ENCODE peak calls at places on chromosomes 11 and 22, in four cellular contexts. I is GM20000, L is Calu3, V is cardiac fibroblast. T is an unnamed sample.

GRCh38 chr22:48093981-48094380 is 1331.5 kb downstream of the TBC1D22A start:
- DNase-seq in I (no peak), L (no peak), V (no peak), T (no peak)

GRCh38 chr11:47143322-47143721 is 33.4 kb downstream of the ARFGAP2 start:
- DNase-seq in I (no peak), L (no peak), V (peak; percentile 69), T (no peak)

GRCh38 chr11:8206251-8207079 is 37.6 kb upstream of the RIC3 start:
- DNase-seq in I (no peak), L (no peak), V (peak; percentile 42), T (no peak)

GRCh38 chr22:24845036-24845918 is 39.3 kb downstream of the SGSM1 start:
- DNase-seq in I (no peak), L (peak; percentile 12), V (no peak), T (no peak)

GRCh38 chr11:40130427-40130826 is 1329.0 kb downstream of the LRRC4C start:
- DNase-seq in I (no peak), L (no peak), V (no peak), T (no peak)

GRCh38 chr22:19761500-19762314 is 1.1 kb downstream of the TBX1 start:
- DNase-seq in I (peak; percentile 46), L (no peak), V (no peak), T (no peak)

GRCh38 chr11:43756575-43756974 is 76.0 kb downstream of the HSD17B12 start:
- DNase-seq in I (no peak), L (no peak), V (peak; percentile 47), T (no peak)

GRCh38 chr22:19691721-19692341 is 22.5 kb upstream of the SEPTIN5 start:
- DNase-seq in I (no peak), L (peak; percentile 55), V (peak; percentile 37), T (no peak)

GRCh38 chr11:131533164-131533563 is 162.7 kb downstream of the NTM start:
- DNase-seq in I (no peak), L (no peak), V (no peak), T (no peak)

GRCh38 chr11:91219501-91219900 is 996.7 kb upstream of the CHORDC1 start:
- DNase-seq in I (no peak), L (no peak), V (peak; percentile 47), T (no peak)

GRCh38 chr11:36469063-36469462 is 41.0 kb downstream of the TRAF6 start:
- DNase-seq in I (no peak), L (no peak), V (no peak), T (no peak)
- TF ChIP-seq CTCF in I (no peak), L (no peak), V (peak; percentile 68), T (no peak)

DNA sequence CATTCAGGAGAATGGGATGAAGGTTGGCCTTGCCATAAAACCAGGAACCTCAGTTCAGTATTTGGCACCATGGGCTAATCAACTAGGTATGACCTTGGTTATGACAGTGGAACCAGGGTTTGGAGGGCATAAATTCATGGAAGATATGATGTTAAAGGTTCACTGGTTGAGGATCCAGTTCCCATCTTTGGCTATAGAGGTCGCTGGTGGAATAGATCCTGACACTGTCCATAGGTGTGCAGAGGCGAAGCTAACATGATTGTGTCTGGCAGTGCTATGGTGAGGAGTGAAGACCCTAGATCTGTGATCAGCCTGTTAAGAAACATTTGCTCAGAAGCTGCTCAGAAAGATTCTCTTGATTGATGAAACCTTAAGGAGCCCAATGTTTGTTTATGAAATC is 5.7 kb downstream of the NF2 start:
- DNase-seq in I (no peak), L (no peak), V (no peak), T (no peak)
- TF ChIP-seq CTCF in I (no peak), L (no peak), V (peak; percentile 41), T (no peak)

GRCh38 chr22:43151251-43152000 is at the start of gene TSPO:
- DNase-seq in I (peak; percentile 88), L (peak; percentile 67), V (peak; percentile 61), T (peak; percentile 84)
- TF ChIP-seq CTCF in I (no peak), L (no peak), V (no peak), T (no peak)

GRCh38 chr11:57386178-57386945 is 4.1 kb downstream of the PRG2 start:
- DNase-seq in I (no peak), L (no peak), V (no peak), T (no peak)
- TF ChIP-seq CTCF in I (no peak), L (no peak), V (no peak), T (no peak)

DNA sequence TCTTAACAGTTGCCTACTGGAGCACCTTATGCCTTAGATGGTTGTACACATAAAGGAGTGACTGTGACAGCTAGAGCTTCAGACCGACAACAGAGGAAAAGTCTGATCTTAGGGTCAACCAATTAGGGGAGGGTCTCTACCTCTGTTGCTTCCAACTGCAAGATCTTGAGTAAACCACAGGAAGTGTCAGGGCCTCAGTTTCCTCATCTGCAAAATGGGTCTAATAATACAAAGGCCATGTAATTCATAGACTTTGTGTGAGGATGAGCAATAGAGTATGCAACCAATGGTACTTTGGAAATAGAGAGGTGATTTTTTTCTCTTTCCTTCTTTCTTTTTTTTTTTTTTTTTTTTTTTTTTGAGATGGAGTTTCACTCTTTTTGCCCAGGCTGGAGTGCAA is 16.4 kb upstream of the ANO1 start:
- DNase-seq in I (no peak), L (no peak), V (no peak), T (no peak)
- TF ChIP-seq CTCF in I (no peak), L (no peak), V (no peak), T (no peak)

GRCh38 chr11:134664447-134664846 is 252.4 kb upstream of the B3GAT1 start:
- DNase-seq in I (no peak), L (no peak), V (no peak), T (no peak)

GRCh38 chr11:134666273-134667174 is 254.5 kb upstream of the B3GAT1 start:
- DNase-seq in I (no peak), L (no peak), V (no peak), T (no peak)

GRCh38 chr11:134667175-134667500 is 255.1 kb upstream of the B3GAT1 start:
- DNase-seq in I (no peak), L (no peak), V (no peak), T (no peak)

GRCh38 chr11:134664863-134665535 is 253.0 kb upstream of the B3GAT1 start:
- DNase-seq in I (no peak), L (no peak), V (no peak), T (no peak)

DNA sequence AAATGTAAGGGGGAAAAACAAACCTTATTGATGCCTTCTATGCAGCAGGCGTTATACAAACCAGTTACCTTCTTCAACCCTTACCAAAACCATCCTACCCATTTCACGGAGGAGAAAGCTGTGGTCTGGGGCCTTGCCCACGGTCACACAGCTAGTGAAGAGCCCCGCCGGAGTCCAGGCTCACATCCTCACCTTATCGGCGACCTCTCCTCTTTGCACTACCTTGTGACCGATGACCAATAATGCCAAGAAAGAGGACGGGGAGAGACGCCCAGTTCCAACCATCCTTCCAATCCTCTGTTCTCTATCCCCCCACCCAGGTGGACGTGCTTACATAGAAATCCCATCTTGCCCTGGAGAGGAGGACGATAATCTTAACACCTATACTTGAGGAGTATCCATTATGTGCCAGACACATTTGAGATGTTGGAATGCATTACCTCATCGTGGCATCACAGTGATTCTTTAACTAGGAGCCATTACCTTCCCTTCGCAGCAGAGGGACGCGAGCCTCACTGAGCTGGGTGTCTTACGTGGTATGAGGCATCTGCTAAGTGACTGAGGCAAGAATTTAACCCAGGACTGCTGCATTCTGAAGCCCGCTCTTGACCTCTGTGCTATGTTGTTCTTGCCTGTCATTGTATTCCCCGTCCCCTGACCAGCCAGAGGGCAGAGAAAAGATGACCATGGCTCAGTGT is 253.7 kb upstream of the B3GAT1 start:
- DNase-seq in I (no peak), L (no peak), V (no peak), T (no peak)
- TF ChIP-seq CTCF in I (no peak), L (no peak), V (no peak), T (no peak)

DNA sequence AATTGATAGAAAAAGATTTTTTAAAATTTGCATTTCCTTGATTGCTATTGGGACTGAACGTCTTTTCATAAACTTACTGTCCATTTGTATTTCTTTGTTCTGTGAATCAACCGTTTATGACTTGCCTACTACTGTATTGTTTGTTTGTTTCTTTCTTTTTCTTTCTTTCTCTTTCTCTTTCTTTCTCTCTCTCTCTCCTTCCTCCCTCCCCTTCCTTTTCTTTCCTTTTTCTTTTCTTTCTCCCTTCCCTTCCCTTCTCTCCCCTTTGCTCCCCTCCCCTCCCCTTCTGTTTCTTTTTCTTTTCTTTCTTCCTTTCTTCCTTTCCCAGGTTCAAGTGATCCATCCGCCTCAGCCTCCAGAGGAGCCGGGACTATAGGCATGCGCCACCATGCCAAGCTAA is 46.9 kb downstream of the NF2 start:
- DNase-seq in I (no peak), L (no peak), V (no peak), T (no peak)
- TF ChIP-seq CTCF in I (no peak), L (no peak), V (no peak), T (no peak)

GRCh38 chr11:76919467-76919866 is 58.7 kb downstream of the ACER3 start:
- DNase-seq in I (no peak), L (no peak), V (no peak), T (no peak)

GRCh38 chr11:76916712-76917111 is 56.0 kb downstream of the ACER3 start:
- DNase-seq in I (no peak), L (no peak), V (no peak), T (no peak)

GRCh38 chr11:76919887-76920746 is 59.4 kb downstream of the ACER3 start:
- DNase-seq in I (peak; percentile 73), L (peak; percentile 82), V (peak; percentile 94), T (peak; percentile 56)

GRCh38 chr11:76918941-76919386 is 58.2 kb downstream of the ACER3 start:
- DNase-seq in I (peak; percentile 38), L (peak; percentile 5), V (peak; percentile 80), T (peak; percentile 37)
- TF ChIP-seq CTCF in I (peak; percentile 76), L (peak; percentile 64), V (peak; percentile 69), T (peak; percentile 26)

GRCh38 chr11:19281041-19281440 is 40.3 kb upstream of the E2F8 start:
- DNase-seq in I (peak; percentile 31), L (no peak), V (no peak), T (peak; percentile 26)

GRCh38 chr11:19275496-19275895 is 34.8 kb upstream of the E2F8 start:
- DNase-seq in I (no peak), L (peak; percentile 6), V (no peak), T (no peak)

GRCh38 chr11:19279455-19279854 is 38.7 kb upstream of the E2F8 start:
- DNase-seq in I (no peak), L (no peak), V (no peak), T (no peak)

GRCh38 chr11:19281555-19281954 is 40.8 kb upstream of the E2F8 start:
- DNase-seq in I (no peak), L (no peak), V (no peak), T (no peak)

GRCh38 chr11:19276859-19277808 is 36.4 kb upstream of the E2F8 start:
- DNase-seq in I (no peak), L (peak; percentile 41), V (no peak), T (no peak)
- TF ChIP-seq CTCF in I (no peak), L (no peak), V (no peak), T (no peak)